ENCODE peak calls at places on chromosomes 2 and 18, in four cellular contexts. X, T, A and J are unnamed samples.

GRCh38 chr18:35267161-35267651 is 22.8 kb downstream of the ZSCAN30 start:
- DNase-seq in X (peak), T (peak), A (peak), J (no peak)

GRCh38 chr2:240982821-240983281 is 15.6 kb upstream of the SNED1 start:
- DNase-seq in X (no peak), T (peak), A (no peak), J (no peak)

GRCh38 chr2:45339253-45339652 is 271.8 kb downstream of the SRBD1 start:
- DNase-seq in X (no peak), T (no peak), A (no peak), J (no peak)

GRCh38 chr2:120230515-120231471 is 7.6 kb upstream of the TMEM185B start:
- DNase-seq in X (no peak), T (no peak), A (no peak), J (no peak)

GRCh38 chr2:236557894-236558532 is 11.6 kb upstream of the ACKR3 start:
- DNase-seq in X (peak), T (no peak), A (no peak), J (no peak)

GRCh38 chr2:186349508-186349907 is 136.6 kb upstream of the ZC3H15 start:
- DNase-seq in X (no peak), T (no peak), A (peak), J (peak)

GRCh38 chr2:241111443-241111810 is 9.3 kb upstream of the MTERF4 start:
- DNase-seq in X (no peak), T (no peak), A (no peak), J (no peak)

GRCh38 chr2:203394519-203395227 is 66.5 kb downstream of the ABI2 start:
- DNase-seq in X (peak), T (no peak), A (no peak), J (no peak)

GRCh38 chr2:134307334-134307733 is 53.5 kb downstream of the MGAT5 start:
- DNase-seq in X (no peak), T (no peak), A (no peak), J (no peak)

GRCh38 chr2:237689569-237690131 is 62.3 kb downstream of the LRRFIP1 start:
- DNase-seq in X (no peak), T (peak), A (no peak), J (no peak)

GRCh38 chr2:200379481-200380120 is 73.1 kb downstream of the SPATS2L start:
- DNase-seq in X (no peak), T (no peak), A (no peak), J (no peak)

GRCh38 chr2:144459937-144460336 is 60.0 kb downstream of the ZEB2 start:
- DNase-seq in X (peak), T (no peak), A (peak), J (peak)

GRCh38 chr2:156356006-156356764 is 23.7 kb upstream of the NR4A2 start:
- DNase-seq in X (no peak), T (no peak), A (peak), J (peak)

GRCh38 chr2:3959372-3959771 is 256.0 kb downstream of the DCDC2C start:
- DNase-seq in X (peak), T (no peak), A (peak), J (no peak)

GRCh38 chr2:19098467-19099160 is 259.8 kb downstream of the OSR1 start:
- DNase-seq in X (no peak), T (no peak), A (no peak), J (no peak)

GRCh38 chr18:62198259-62198658 is 11.2 kb downstream of the RELCH start:
- DNase-seq in X (no peak), T (no peak), A (peak), J (no peak)

DNA sequence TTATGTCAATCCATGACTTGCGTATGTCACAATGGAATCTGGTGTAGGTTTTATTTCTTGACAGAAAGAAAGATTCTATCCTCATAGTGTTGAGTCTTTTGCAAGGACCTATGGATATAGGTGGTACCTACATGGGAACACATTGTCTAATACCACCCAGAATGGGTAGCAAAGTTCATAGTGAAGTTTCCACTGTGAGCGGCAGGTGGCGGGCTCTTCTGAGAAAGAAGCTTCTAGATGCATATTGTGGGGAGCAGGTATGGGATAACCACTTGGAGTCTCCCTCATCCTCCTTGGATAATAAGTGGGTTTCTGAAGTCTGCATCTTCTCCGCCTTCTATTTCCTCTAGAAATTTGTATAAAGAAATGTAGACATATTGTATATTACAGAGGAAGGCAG is 44.9 kb downstream of the LINC00305 start:
- DNase-seq in X (peak), T (no peak), A (no peak), J (no peak)
- TF ChIP-seq CTCF in X (peak), T (no peak), A (no peak), J (peak)

DNA sequence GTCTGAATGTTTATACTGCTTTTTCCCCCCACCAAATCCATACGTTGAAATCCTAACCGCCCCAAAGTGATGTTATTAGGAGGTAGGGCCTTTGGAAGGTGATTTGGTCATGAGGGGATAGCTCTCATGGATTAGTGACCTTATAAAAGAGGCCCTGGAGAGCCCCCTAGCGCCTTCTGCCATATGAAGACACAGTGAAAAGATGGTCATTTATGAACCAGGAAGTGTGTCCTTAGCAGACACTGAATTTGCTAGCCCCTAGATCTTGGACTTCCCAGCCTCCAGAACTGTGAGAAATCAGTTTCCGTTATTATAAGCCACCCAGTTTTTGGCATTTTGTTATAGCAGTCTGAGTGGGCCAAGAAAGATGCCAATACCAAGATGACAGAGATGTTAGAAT is 7.2 kb upstream of the TSN start:
- DNase-seq in X (peak), T (no peak), A (peak), J (peak)
- TF ChIP-seq CTCF in X (peak), T (no peak), A (peak), J (peak)

DNA sequence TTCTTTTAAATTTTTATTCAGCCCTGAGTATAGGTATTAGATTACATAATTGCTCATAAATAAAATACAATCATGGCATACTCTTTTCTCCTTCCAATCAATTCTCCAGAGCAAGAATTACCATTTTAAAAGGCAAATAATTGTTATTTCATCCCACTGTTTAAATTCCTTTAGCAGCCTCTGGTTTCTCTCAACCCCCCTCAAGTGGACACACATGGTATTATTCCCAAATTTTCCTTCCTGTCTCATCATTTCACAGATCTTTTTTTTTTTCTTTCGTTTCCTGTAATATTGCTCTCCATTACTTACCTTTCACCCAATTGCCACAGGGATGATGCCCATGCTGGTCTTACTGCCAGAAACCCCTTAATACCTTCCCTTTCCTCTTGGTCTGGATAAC is 385.2 kb downstream of the RIT2 start:
- DNase-seq in X (peak), T (no peak), A (peak), J (no peak)
- TF ChIP-seq CTCF in X (peak), T (no peak), A (peak), J (peak)

GRCh38 chr18:22467760-22468553 is 50.2 kb upstream of the CTAGE1 start:
- DNase-seq in X (no peak), T (no peak), A (peak), J (peak)
- TF ChIP-seq CTCF in X (no peak), T (no peak), A (no peak), J (no peak)

DNA sequence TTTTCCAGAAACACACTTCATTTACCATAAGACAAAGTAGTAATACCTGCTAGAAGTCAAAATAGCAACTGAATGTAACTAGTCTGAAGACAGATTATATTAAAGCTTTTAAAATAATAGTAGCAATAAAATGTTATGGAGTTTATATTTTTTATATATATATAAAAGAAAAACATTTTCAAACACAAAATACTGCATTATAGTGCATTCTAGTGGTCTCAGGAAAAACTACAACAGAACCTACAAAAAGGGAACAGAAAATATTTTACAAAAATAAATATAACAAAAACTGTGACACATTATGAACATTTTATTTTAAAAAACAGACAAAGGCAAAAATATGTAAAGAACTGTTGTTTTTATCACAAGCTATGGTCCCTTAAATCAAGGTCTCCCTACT is 48.0 kb downstream of the STRN start:
- DNase-seq in X (no peak), T (no peak), A (peak), J (no peak)
- TF ChIP-seq CTCF in X (peak), T (no peak), A (peak), J (peak)

GRCh38 chr18:23701544-23702064 is 12.4 kb downstream of the LAMA3 start:
- DNase-seq in X (no peak), T (no peak), A (no peak), J (no peak)
- TF ChIP-seq CTCF in X (peak), T (no peak), A (no peak), J (no peak)

GRCh38 chr18:11309172-11309571 is 159.8 kb upstream of the PIEZO2 start:
- DNase-seq in X (peak), T (no peak), A (peak), J (peak)
- TF ChIP-seq CTCF in X (no peak), T (no peak), A (peak), J (peak)

DNA sequence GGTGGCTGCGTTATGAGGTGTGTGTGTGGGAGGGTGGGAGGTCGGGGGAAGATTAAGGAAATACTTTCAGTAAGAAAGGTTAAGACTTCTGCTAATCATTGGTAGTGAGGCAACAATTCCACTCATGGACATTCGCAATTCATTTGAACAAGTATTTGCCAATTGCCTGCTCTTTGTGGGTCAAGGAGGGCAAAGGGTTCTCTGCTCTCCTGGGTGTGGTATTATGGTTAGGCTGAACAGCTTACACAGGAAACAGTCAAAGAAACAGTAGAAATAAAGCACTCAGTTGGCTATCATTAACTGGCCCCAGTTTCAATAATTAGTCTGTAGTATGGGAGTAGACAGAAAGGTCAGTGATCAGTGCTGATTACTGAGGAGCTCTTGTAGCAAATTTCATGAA is 357.0 kb upstream of the FANCL start:
- DNase-seq in X (no peak), T (no peak), A (no peak), J (no peak)
- TF ChIP-seq CTCF in X (no peak), T (no peak), A (no peak), J (no peak)

GRCh38 chr2:72367530-72368225 is 220.0 kb upstream of the CYP26B1 start:
- DNase-seq in X (peak), T (peak), A (peak), J (peak)
- TF ChIP-seq CTCF in X (peak), T (no peak), A (peak), J (peak)